ENCODE peak calls at places on chromosome 17, in ten cellular contexts. One of them, this sample, is unnamed.

GRCh38 chr17:74027539-74027938 is 175.9 kb upstream of the RPL38 start:
- DNase-seq in choroid plexus epithelial cell: no peak
- DNase-seq in AG09309: no peak
- DNase-seq in omental fat pad: no peak
- DNase-seq in adrenal gland: no peak
- DNase-seq in Caco-2: no peak
- DNase-seq in B cell: no peak
- DNase-seq in endothelial cell of umbilical vein: no peak
- DNase-seq in tibial artery: no peak
- DNase-seq in body of pancreas: no peak
- DNase-seq in this sample: no peak

GRCh38 chr17:61007980-61008379 is 330.3 kb downstream of the BCAS3 start:
- DNase-seq in choroid plexus epithelial cell: peak
- DNase-seq in AG09309: no peak
- DNase-seq in omental fat pad: no peak
- DNase-seq in adrenal gland: peak
- DNase-seq in Caco-2: no peak
- DNase-seq in B cell: no peak
- DNase-seq in endothelial cell of umbilical vein: no peak
- DNase-seq in tibial artery: no peak
- DNase-seq in body of pancreas: no peak
- DNase-seq in this sample: no peak

GRCh38 chr17:82439829-82440365 is 10.7 kb downstream of the CYBC1 start:
- DNase-seq in choroid plexus epithelial cell: no peak
- DNase-seq in AG09309: no peak
- DNase-seq in omental fat pad: no peak
- DNase-seq in adrenal gland: no peak
- DNase-seq in Caco-2: no peak
- DNase-seq in B cell: no peak
- DNase-seq in endothelial cell of umbilical vein: no peak
- DNase-seq in tibial artery: no peak
- DNase-seq in body of pancreas: no peak
- DNase-seq in this sample: no peak

GRCh38 chr17:71438631-71439146 is 682.1 kb upstream of the SOX9 start:
- DNase-seq in choroid plexus epithelial cell: peak
- DNase-seq in AG09309: peak
- DNase-seq in omental fat pad: no peak
- DNase-seq in adrenal gland: no peak
- DNase-seq in Caco-2: peak
- DNase-seq in B cell: no peak
- DNase-seq in endothelial cell of umbilical vein: peak
- DNase-seq in tibial artery: peak
- DNase-seq in body of pancreas: no peak
- DNase-seq in this sample: no peak

GRCh38 chr17:4023220-4023619 is 59.0 kb upstream of the ATP2A3 start:
- DNase-seq in choroid plexus epithelial cell: peak
- DNase-seq in AG09309: no peak
- DNase-seq in omental fat pad: no peak
- DNase-seq in adrenal gland: no peak
- DNase-seq in Caco-2: no peak
- DNase-seq in B cell: no peak
- DNase-seq in endothelial cell of umbilical vein: no peak
- DNase-seq in tibial artery: no peak
- DNase-seq in body of pancreas: no peak
- DNase-seq in this sample: no peak

GRCh38 chr17:37643118-37643766 is at the start of gene DDX52:
- DNase-seq in choroid plexus epithelial cell: peak
- DNase-seq in AG09309: peak
- DNase-seq in omental fat pad: peak
- DNase-seq in adrenal gland: peak
- DNase-seq in Caco-2: peak
- DNase-seq in B cell: peak
- DNase-seq in endothelial cell of umbilical vein: peak
- DNase-seq in tibial artery: peak
- DNase-seq in body of pancreas: peak
- DNase-seq in this sample: peak

GRCh38 chr17:77527836-77528505 is 387.2 kb downstream of the SEC14L1 start:
- DNase-seq in choroid plexus epithelial cell: no peak
- DNase-seq in AG09309: no peak
- DNase-seq in omental fat pad: no peak
- DNase-seq in adrenal gland: no peak
- DNase-seq in Caco-2: no peak
- DNase-seq in B cell: no peak
- DNase-seq in endothelial cell of umbilical vein: no peak
- DNase-seq in tibial artery: no peak
- DNase-seq in body of pancreas: no peak
- DNase-seq in this sample: no peak

GRCh38 chr17:61221597-61222471 is 177.8 kb upstream of the TBX2 start:
- DNase-seq in choroid plexus epithelial cell: peak
- DNase-seq in AG09309: no peak
- DNase-seq in omental fat pad: no peak
- DNase-seq in adrenal gland: no peak
- DNase-seq in Caco-2: no peak
- DNase-seq in B cell: no peak
- DNase-seq in endothelial cell of umbilical vein: no peak
- DNase-seq in tibial artery: no peak
- DNase-seq in body of pancreas: no peak
- DNase-seq in this sample: peak

GRCh38 chr17:56587298-56587697 is 6.2 kb upstream of the NOG start:
- DNase-seq in choroid plexus epithelial cell: no peak
- DNase-seq in AG09309: no peak
- DNase-seq in omental fat pad: no peak
- DNase-seq in adrenal gland: no peak
- DNase-seq in Caco-2: no peak
- DNase-seq in B cell: no peak
- DNase-seq in endothelial cell of umbilical vein: no peak
- DNase-seq in tibial artery: no peak
- DNase-seq in body of pancreas: no peak
- DNase-seq in this sample: no peak

GRCh38 chr17:6603746-6604325 is 36.7 kb downstream of the KIAA0753 start:
- DNase-seq in choroid plexus epithelial cell: peak
- DNase-seq in AG09309: no peak
- DNase-seq in omental fat pad: no peak
- DNase-seq in adrenal gland: peak
- DNase-seq in Caco-2: no peak
- DNase-seq in B cell: no peak
- DNase-seq in endothelial cell of umbilical vein: peak
- DNase-seq in tibial artery: peak
- DNase-seq in body of pancreas: peak
- DNase-seq in this sample: no peak

GRCh38 chr17:2197271-2197670 is 106.3 kb downstream of the SMG6 start:
- DNase-seq in choroid plexus epithelial cell: no peak
- DNase-seq in AG09309: no peak
- DNase-seq in omental fat pad: no peak
- DNase-seq in adrenal gland: no peak
- DNase-seq in Caco-2: no peak
- DNase-seq in B cell: no peak
- DNase-seq in endothelial cell of umbilical vein: no peak
- DNase-seq in tibial artery: no peak
- DNase-seq in body of pancreas: no peak
- DNase-seq in this sample: no peak

GRCh38 chr17:50194441-50195195 is 6.8 kb downstream of the COL1A1 start:
- DNase-seq in choroid plexus epithelial cell: peak
- DNase-seq in AG09309: no peak
- DNase-seq in omental fat pad: no peak
- DNase-seq in adrenal gland: no peak
- DNase-seq in Caco-2: no peak
- DNase-seq in B cell: no peak
- DNase-seq in endothelial cell of umbilical vein: no peak
- DNase-seq in tibial artery: no peak
- DNase-seq in body of pancreas: no peak
- DNase-seq in this sample: no peak

GRCh38 chr17:50196036-50196435 is 5.4 kb downstream of the COL1A1 start:
- DNase-seq in choroid plexus epithelial cell: peak
- DNase-seq in AG09309: no peak
- DNase-seq in omental fat pad: no peak
- DNase-seq in adrenal gland: no peak
- DNase-seq in Caco-2: no peak
- DNase-seq in B cell: no peak
- DNase-seq in endothelial cell of umbilical vein: no peak
- DNase-seq in tibial artery: no peak
- DNase-seq in body of pancreas: no peak
- DNase-seq in this sample: no peak

GRCh38 chr17:50192873-50193274 is 8.6 kb downstream of the COL1A1 start:
- DNase-seq in choroid plexus epithelial cell: no peak
- DNase-seq in AG09309: no peak
- DNase-seq in omental fat pad: no peak
- DNase-seq in adrenal gland: no peak
- DNase-seq in Caco-2: no peak
- DNase-seq in B cell: no peak
- DNase-seq in endothelial cell of umbilical vein: no peak
- DNase-seq in tibial artery: no peak
- DNase-seq in body of pancreas: no peak
- DNase-seq in this sample: no peak

GRCh38 chr17:50196826-50197225 is 4.6 kb downstream of the COL1A1 start:
- DNase-seq in choroid plexus epithelial cell: peak
- DNase-seq in AG09309: no peak
- DNase-seq in omental fat pad: no peak
- DNase-seq in adrenal gland: no peak
- DNase-seq in Caco-2: no peak
- DNase-seq in B cell: no peak
- DNase-seq in endothelial cell of umbilical vein: no peak
- DNase-seq in tibial artery: peak
- DNase-seq in body of pancreas: no peak
- DNase-seq in this sample: no peak

GRCh38 chr17:50195196-50195865 is 6.1 kb downstream of the COL1A1 start:
- DNase-seq in choroid plexus epithelial cell: peak
- DNase-seq in AG09309: no peak
- DNase-seq in omental fat pad: no peak
- DNase-seq in adrenal gland: no peak
- DNase-seq in Caco-2: no peak
- DNase-seq in B cell: no peak
- DNase-seq in endothelial cell of umbilical vein: no peak
- DNase-seq in tibial artery: no peak
- DNase-seq in body of pancreas: no peak
- DNase-seq in this sample: no peak
- TF ChIP-seq CTCF in choroid plexus epithelial cell: peak
- TF ChIP-seq CTCF in AG09309: peak
- TF ChIP-seq CTCF in omental fat pad: no peak
- TF ChIP-seq CTCF in adrenal gland: no peak
- TF ChIP-seq CTCF in Caco-2: peak
- TF ChIP-seq CTCF in B cell: no peak
- TF ChIP-seq CTCF in endothelial cell of umbilical vein: no peak
- TF ChIP-seq CTCF in tibial artery: no peak
- TF ChIP-seq CTCF in body of pancreas: no peak
- TF ChIP-seq CTCF in this sample: no peak

GRCh38 chr17:43085489-43085888 is 39.7 kb downstream of the BRCA1 start:
- DNase-seq in choroid plexus epithelial cell: peak
- DNase-seq in AG09309: no peak
- DNase-seq in omental fat pad: no peak
- DNase-seq in adrenal gland: no peak
- DNase-seq in Caco-2: no peak
- DNase-seq in B cell: no peak
- DNase-seq in endothelial cell of umbilical vein: peak
- DNase-seq in tibial artery: no peak
- DNase-seq in body of pancreas: no peak
- DNase-seq in this sample: no peak
- TF ChIP-seq CTCF in choroid plexus epithelial cell: peak
- TF ChIP-seq CTCF in AG09309: no peak
- TF ChIP-seq CTCF in omental fat pad: no peak
- TF ChIP-seq CTCF in adrenal gland: no peak
- TF ChIP-seq CTCF in Caco-2: peak
- TF ChIP-seq CTCF in B cell: no peak
- TF ChIP-seq CTCF in endothelial cell of umbilical vein: no peak
- TF ChIP-seq CTCF in tibial artery: no peak
- TF ChIP-seq CTCF in body of pancreas: no peak
- TF ChIP-seq CTCF in this sample: no peak

GRCh38 chr17:17107891-17108680 is 65.8 kb downstream of the MPRIP start:
- DNase-seq in choroid plexus epithelial cell: no peak
- DNase-seq in AG09309: no peak
- DNase-seq in omental fat pad: no peak
- DNase-seq in adrenal gland: peak
- DNase-seq in Caco-2: no peak
- DNase-seq in B cell: no peak
- DNase-seq in endothelial cell of umbilical vein: no peak
- DNase-seq in tibial artery: no peak
- DNase-seq in body of pancreas: peak
- DNase-seq in this sample: peak

GRCh38 chr17:17109231-17109630 is 67.0 kb downstream of the MPRIP start:
- DNase-seq in choroid plexus epithelial cell: no peak
- DNase-seq in AG09309: no peak
- DNase-seq in omental fat pad: no peak
- DNase-seq in adrenal gland: no peak
- DNase-seq in Caco-2: no peak
- DNase-seq in B cell: no peak
- DNase-seq in endothelial cell of umbilical vein: no peak
- DNase-seq in tibial artery: no peak
- DNase-seq in body of pancreas: peak
- DNase-seq in this sample: peak

GRCh38 chr17:17107281-17107680 is 65.0 kb downstream of the MPRIP start:
- DNase-seq in choroid plexus epithelial cell: no peak
- DNase-seq in AG09309: no peak
- DNase-seq in omental fat pad: no peak
- DNase-seq in adrenal gland: no peak
- DNase-seq in Caco-2: no peak
- DNase-seq in B cell: no peak
- DNase-seq in endothelial cell of umbilical vein: no peak
- DNase-seq in tibial artery: no peak
- DNase-seq in body of pancreas: no peak
- DNase-seq in this sample: no peak

GRCh38 chr17:17109896-17110295 is 67.6 kb downstream of the MPRIP start:
- DNase-seq in choroid plexus epithelial cell: no peak
- DNase-seq in AG09309: no peak
- DNase-seq in omental fat pad: no peak
- DNase-seq in adrenal gland: no peak
- DNase-seq in Caco-2: no peak
- DNase-seq in B cell: peak
- DNase-seq in endothelial cell of umbilical vein: no peak
- DNase-seq in tibial artery: peak
- DNase-seq in body of pancreas: no peak
- DNase-seq in this sample: peak

GRCh38 chr17:17108681-17109049 is 66.4 kb downstream of the MPRIP start:
- DNase-seq in choroid plexus epithelial cell: no peak
- DNase-seq in AG09309: no peak
- DNase-seq in omental fat pad: no peak
- DNase-seq in adrenal gland: no peak
- DNase-seq in Caco-2: no peak
- DNase-seq in B cell: no peak
- DNase-seq in endothelial cell of umbilical vein: no peak
- DNase-seq in tibial artery: peak
- DNase-seq in body of pancreas: peak
- DNase-seq in this sample: no peak
- TF ChIP-seq CTCF in choroid plexus epithelial cell: no peak
- TF ChIP-seq CTCF in AG09309: no peak
- TF ChIP-seq CTCF in omental fat pad: no peak
- TF ChIP-seq CTCF in adrenal gland: no peak
- TF ChIP-seq CTCF in Caco-2: no peak
- TF ChIP-seq CTCF in B cell: no peak
- TF ChIP-seq CTCF in endothelial cell of umbilical vein: no peak
- TF ChIP-seq CTCF in tibial artery: peak
- TF ChIP-seq CTCF in body of pancreas: no peak
- TF ChIP-seq CTCF in this sample: no peak

DNA sequence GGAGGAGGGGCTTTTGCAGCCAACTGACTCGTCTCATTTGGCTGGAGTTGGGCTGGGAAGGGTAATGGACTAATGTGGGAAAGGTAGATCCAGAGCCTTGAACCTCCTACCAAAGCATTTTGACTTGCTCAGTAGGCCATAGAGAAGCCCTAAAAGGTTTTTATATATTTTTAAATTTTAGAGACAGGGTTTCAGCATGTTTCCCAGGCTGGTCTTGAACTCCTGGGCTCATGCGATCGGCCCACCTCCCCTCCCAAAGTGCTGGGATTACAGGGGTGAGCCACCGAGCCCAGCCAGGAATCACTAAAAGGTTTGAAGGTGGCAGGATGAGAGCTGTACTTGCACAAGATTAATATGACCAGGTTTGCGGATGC is 2.0 kb upstream of the PITPNC1 start:
- DNase-seq in choroid plexus epithelial cell: no peak
- DNase-seq in AG09309: no peak
- DNase-seq in omental fat pad: no peak
- DNase-seq in adrenal gland: no peak
- DNase-seq in Caco-2: no peak
- DNase-seq in B cell: no peak
- DNase-seq in endothelial cell of umbilical vein: no peak
- DNase-seq in tibial artery: no peak
- DNase-seq in body of pancreas: no peak
- DNase-seq in this sample: no peak
- TF ChIP-seq CTCF in choroid plexus epithelial cell: no peak
- TF ChIP-seq CTCF in AG09309: no peak
- TF ChIP-seq CTCF in omental fat pad: no peak
- TF ChIP-seq CTCF in adrenal gland: no peak
- TF ChIP-seq CTCF in Caco-2: no peak
- TF ChIP-seq CTCF in B cell: no peak
- TF ChIP-seq CTCF in endothelial cell of umbilical vein: no peak
- TF ChIP-seq CTCF in tibial artery: no peak
- TF ChIP-seq CTCF in body of pancreas: no peak
- TF ChIP-seq CTCF in this sample: no peak